ENCODE peak calls at places on chromosomes 16 and 17, in six cellular contexts. B is HepG2, F is H1, A is HCT116, I is GM12878, M is K562. J is an unnamed sample.

GRCh38 chr16:3157229-3158013 is 22.6 kb downstream of the ZNF213 start:
- DNase-seq in B (peak), F (peak), A (peak), I (no peak), M (peak), J (peak)

GRCh38 chr16:53115773-53116172 is 61.0 kb downstream of the CHD9 start:
- DNase-seq in B (no peak), F (no peak), A (no peak), I (no peak), M (no peak), J (no peak)

GRCh38 chr17:45662432-45662831 is 121.7 kb upstream of the CRHR1 start:
- DNase-seq in B (no peak), F (no peak), A (no peak), I (no peak), M (no peak), J (no peak)

GRCh38 chr17:60151355-60151754 is 1.6 kb downstream of the CA4 start:
- DNase-seq in B (no peak), F (peak), A (no peak), I (no peak), M (no peak), J (no peak)

GRCh38 chr16:67667817-67668494 is 1.3 kb downstream of the C16orf86 start:
- DNase-seq in B (peak), F (peak), A (peak), I (peak), M (peak), J (peak)

GRCh38 chr16:15507959-15508336 is 73.6 kb downstream of the BMERB1 start:
- DNase-seq in B (no peak), F (no peak), A (no peak), I (no peak), M (no peak), J (no peak)

GRCh38 chr16:56931253-56931768 is 631 bp upstream of the HERPUD1 start:
- DNase-seq in B (no peak), F (peak), A (no peak), I (peak), M (no peak), J (no peak)

GRCh38 chr17:73533801-73534574 is 110.3 kb downstream of the SDK2 start:
- DNase-seq in B (no peak), F (no peak), A (no peak), I (no peak), M (no peak), J (no peak)

GRCh38 chr17:81902653-81903414 is 796 bp downstream of the NPB start:
- DNase-seq in B (no peak), F (no peak), A (no peak), I (no peak), M (peak), J (no peak)

GRCh38 chr17:29124135-29124930 is 55.9 kb downstream of the MYO18A start:
- DNase-seq in B (peak), F (peak), A (no peak), I (no peak), M (peak), J (peak)

GRCh38 chr17:55430531-55431228 is 9.0 kb upstream of the MMD start:
- DNase-seq in B (no peak), F (no peak), A (no peak), I (no peak), M (no peak), J (peak)

GRCh38 chr17:56777859-56778258 is 55.9 kb downstream of the C17orf67 start:
- DNase-seq in B (no peak), F (no peak), A (no peak), I (no peak), M (no peak), J (no peak)

GRCh38 chr16:63527404-63527803 is 1491.2 kb upstream of the CDH8 start:
- DNase-seq in B (no peak), F (no peak), A (no peak), I (no peak), M (no peak), J (no peak)

GRCh38 chr16:85252461-85252860 is 140.2 kb upstream of the CIBAR2 start:
- DNase-seq in B (no peak), F (no peak), A (no peak), I (no peak), M (no peak), J (no peak)

GRCh38 chr17:64781394-64781793 is 119.3 kb upstream of the SMURF2 start:
- DNase-seq in B (no peak), F (peak), A (no peak), I (no peak), M (no peak), J (no peak)

GRCh38 chr17:17685775-17686291 is 4.6 kb downstream of the RAI1 start:
- DNase-seq in B (no peak), F (no peak), A (peak), I (no peak), M (no peak), J (no peak)

GRCh38 chr16:46763147-46763546 is 15.0 kb upstream of the MYLK3 start:
- DNase-seq in B (no peak), F (no peak), A (no peak), I (no peak), M (no peak), J (no peak)

GRCh38 chr16:77009453-77009852 is 181.5 kb upstream of the MON1B start:
- DNase-seq in B (no peak), F (no peak), A (no peak), I (no peak), M (no peak), J (no peak)

GRCh38 chr16:56841233-56841632 is 23.8 kb upstream of the SLC12A3 start:
- DNase-seq in B (no peak), F (no peak), A (no peak), I (no peak), M (no peak), J (no peak)

GRCh38 chr17:73531171-73531570 is 113.1 kb downstream of the SDK2 start:
- DNase-seq in B (no peak), F (no peak), A (no peak), I (no peak), M (no peak), J (no peak)

GRCh38 chr16:11016993-11017392 is 72.6 kb downstream of the CLEC16A start:
- DNase-seq in B (peak), F (no peak), A (peak), I (no peak), M (no peak), J (no peak)

GRCh38 chr16:20359997-20360396 is 7.5 kb upstream of the UMOD start:
- DNase-seq in B (peak), F (peak), A (no peak), I (no peak), M (peak), J (no peak)

GRCh38 chr17:17510456-17511292 is 14.5 kb upstream of the RASD1 start:
- DNase-seq in B (no peak), F (no peak), A (no peak), I (no peak), M (no peak), J (no peak)

GRCh38 chr16:12971216-12971615 is 69.8 kb downstream of the SHISA9 start:
- DNase-seq in B (no peak), F (no peak), A (no peak), I (no peak), M (no peak), J (no peak)

GRCh38 chr17:76805319-76805718 is 62.9 kb upstream of the MGAT5B start:
- DNase-seq in B (no peak), F (no peak), A (no peak), I (no peak), M (no peak), J (no peak)

GRCh38 chr17:72984145-72984924 is 108.2 kb downstream of the SLC39A11 start:
- DNase-seq in B (no peak), F (no peak), A (peak), I (no peak), M (no peak), J (no peak)

GRCh38 chr17:61451538-61452300 is 503 bp upstream of the TBX4 start:
- DNase-seq in B (no peak), F (peak), A (no peak), I (no peak), M (no peak), J (no peak)

GRCh38 chr17:51118330-51119195 is 2.1 kb downstream of the SPAG9 start:
- DNase-seq in B (peak), F (no peak), A (no peak), I (no peak), M (no peak), J (peak)

GRCh38 chr17:63954402-63955063 is 18.2 kb downstream of the SCN4A start:
- DNase-seq in B (no peak), F (no peak), A (no peak), I (no peak), M (no peak), J (no peak)

GRCh38 chr17:64984181-64984580 is 64.9 kb upstream of the LRRC37A3 start:
- DNase-seq in B (no peak), F (no peak), A (no peak), I (no peak), M (no peak), J (no peak)

GRCh38 chr17:62179525-62180161 is 114.6 kb upstream of the MED13 start:
- DNase-seq in B (peak), F (no peak), A (peak), I (no peak), M (peak), J (no peak)

GRCh38 chr17:46949291-46950174 is 26.6 kb downstream of the GOSR2 start:
- DNase-seq in B (no peak), F (no peak), A (no peak), I (no peak), M (no peak), J (no peak)

GRCh38 chr16:89357460-89357859 is 132.9 kb downstream of the ANKRD11 start:
- DNase-seq in B (no peak), F (no peak), A (no peak), I (no peak), M (no peak), J (no peak)

GRCh38 chr17:73541561-73541981 is 102.7 kb downstream of the SDK2 start:
- DNase-seq in B (no peak), F (no peak), A (no peak), I (no peak), M (peak), J (no peak)

GRCh38 chr16:17228708-17229055 is 242.1 kb downstream of the XYLT1 start:
- DNase-seq in B (no peak), F (no peak), A (no peak), I (no peak), M (no peak), J (no peak)

GRCh38 chr17:79082311-79083190 is 7.9 kb downstream of the ENGASE start:
- DNase-seq in B (peak), F (peak), A (peak), I (no peak), M (peak), J (peak)

GRCh38 chr17:8223356-8224063 is 13.1 kb upstream of the AURKB start:
- DNase-seq in B (peak), F (peak), A (no peak), I (no peak), M (peak), J (peak)

GRCh38 chr16:77540656-77541055 is 105.8 kb upstream of the ADAMTS18 start:
- DNase-seq in B (no peak), F (no peak), A (no peak), I (no peak), M (no peak), J (no peak)

GRCh38 chr17:21134559-21134958 is 7.8 kb downstream of the DHRS7B start:
- DNase-seq in B (no peak), F (no peak), A (no peak), I (no peak), M (no peak), J (no peak)

GRCh38 chr17:80388175-80388574 is 26.8 kb upstream of the ENDOV start:
- DNase-seq in B (no peak), F (no peak), A (no peak), I (no peak), M (no peak), J (no peak)

DNA sequence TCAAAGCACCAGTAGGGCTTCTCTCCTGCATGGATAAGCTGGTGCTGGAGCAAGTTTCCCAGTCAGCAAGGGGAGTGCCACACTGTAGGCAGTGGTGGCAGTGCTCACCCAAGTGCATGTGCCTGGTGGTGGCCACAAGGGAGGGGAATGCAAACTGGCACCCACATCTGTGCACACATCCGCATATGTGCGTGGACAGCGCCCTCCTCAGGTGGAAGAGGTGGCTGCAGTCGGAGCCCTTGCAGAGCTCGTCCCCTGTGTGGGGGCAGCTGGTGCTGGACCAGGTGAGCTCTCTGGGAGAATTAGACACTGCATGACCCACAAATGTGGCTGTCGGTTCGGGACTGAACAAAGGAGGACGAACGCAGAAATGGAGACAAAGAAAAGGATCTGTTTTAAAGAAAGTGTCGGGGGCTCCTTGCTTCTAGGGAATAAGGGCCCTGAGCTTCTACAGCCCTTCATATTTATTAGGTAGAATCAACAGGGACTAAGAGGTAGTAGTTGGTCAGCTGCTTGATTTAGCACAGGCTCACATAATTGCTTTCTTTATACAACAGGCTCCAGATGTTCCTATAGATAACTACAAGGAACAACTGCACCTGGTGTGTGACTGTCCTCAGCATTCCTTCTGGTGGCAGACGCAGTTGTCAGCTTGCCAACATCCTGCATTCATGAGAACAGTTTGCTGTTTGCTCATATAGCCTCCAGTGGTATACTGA is 5.3 kb upstream of the ZNF689 start:
- DNase-seq in B (peak), F (peak), A (peak), I (no peak), M (peak), J (no peak)
- TF ChIP-seq JUND in B (no peak), F (no peak), A (no peak), I (no peak), M (no peak), J (no peak)

GRCh38 chr16:50697421-50697715 is 4.0 kb downstream of the NOD2 start:
- DNase-seq in B (no peak), F (no peak), A (no peak), I (no peak), M (no peak), J (no peak)

GRCh38 chr16:50696575-50697420 is 3.4 kb downstream of the NOD2 start:
- DNase-seq in B (peak), F (no peak), A (peak), I (peak), M (peak), J (peak)

GRCh38 chr16:50699345-50700159 is 6.1 kb downstream of the NOD2 start:
- DNase-seq in B (peak), F (no peak), A (no peak), I (no peak), M (no peak), J (no peak)

GRCh38 chr16:50696126-50696525 is 2.7 kb downstream of the NOD2 start:
- DNase-seq in B (peak), F (no peak), A (no peak), I (no peak), M (no peak), J (no peak)

GRCh38 chr16:50697881-50698767 is 4.7 kb downstream of the NOD2 start:
- DNase-seq in B (no peak), F (no peak), A (no peak), I (peak), M (no peak), J (no peak)
- TF ChIP-seq JUND in B (no peak), F (no peak), A (no peak), I (no peak), M (no peak), J (no peak)

GRCh38 chr17:36941265-36942021 is 4.2 kb downstream of the LHX1 start:
- DNase-seq in B (no peak), F (peak), A (no peak), I (no peak), M (no peak), J (no peak)
- TF ChIP-seq JUND in B (no peak), F (no peak), A (no peak), I (no peak), M (no peak), J (no peak)

GRCh38 chr17:14337596-14338079 is 36.8 kb downstream of the HS3ST3B1 start:
- DNase-seq in B (no peak), F (no peak), A (no peak), I (no peak), M (no peak), J (no peak)
- TF ChIP-seq JUND in B (no peak), F (no peak), A (no peak), I (no peak), M (no peak), J (no peak)

GRCh38 chr17:66675273-66675990 is 159.5 kb upstream of the CACNG5 start:
- DNase-seq in B (no peak), F (no peak), A (no peak), I (no peak), M (no peak), J (no peak)
- TF ChIP-seq JUND in B (no peak), F (no peak), A (no peak), I (no peak), M (no peak), J (no peak)

DNA sequence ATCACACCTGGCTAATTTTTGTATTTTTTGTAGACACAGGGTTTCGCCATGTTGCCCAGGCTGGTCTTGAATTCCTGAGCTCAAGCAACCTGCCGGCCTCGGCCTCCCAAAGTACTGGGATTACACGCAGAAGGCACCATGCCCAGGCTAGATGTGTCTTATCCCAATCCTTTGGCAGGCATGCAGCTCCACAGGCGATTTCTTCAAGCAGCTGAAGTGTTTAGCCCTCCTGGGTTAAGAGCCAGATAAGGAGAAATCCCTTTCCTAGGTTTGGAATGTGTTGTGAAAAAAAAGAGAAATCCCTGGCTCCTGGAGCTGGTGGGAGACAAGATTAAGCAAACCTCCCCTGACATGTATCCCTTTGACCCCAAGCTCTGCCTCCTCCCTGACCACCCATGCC is 2.1 kb upstream of the NHERF1 start:
- DNase-seq in B (no peak), F (no peak), A (no peak), I (no peak), M (no peak), J (no peak)
- TF ChIP-seq JUND in B (no peak), F (no peak), A (no peak), I (no peak), M (no peak), J (no peak)

GRCh38 chr16:31507929-31508705 is at the start of gene RUSF1:
- DNase-seq in B (peak), F (peak), A (peak), I (peak), M (peak), J (peak)

GRCh38 chr16:31513126-31513525 is 4.9 kb upstream of the RUSF1 start:
- DNase-seq in B (no peak), F (no peak), A (no peak), I (no peak), M (no peak), J (no peak)

GRCh38 chr16:31507617-31507928 is 618 bp downstream of the RUSF1 start:
- DNase-seq in B (no peak), F (no peak), A (no peak), I (no peak), M (no peak), J (no peak)

GRCh38 chr16:31505483-31505882 is 2.7 kb downstream of the RUSF1 start:
- DNase-seq in B (no peak), F (no peak), A (no peak), I (peak), M (no peak), J (no peak)

GRCh38 chr16:31508706-31509523 is 724 bp upstream of the RUSF1 start:
- DNase-seq in B (peak), F (no peak), A (no peak), I (no peak), M (no peak), J (peak)
- TF ChIP-seq JUND in B (no peak), F (no peak), A (no peak), I (no peak), M (no peak), J (no peak)